ENCODE peak calls at places on chromosome 6, in five cellular contexts. M, G, A, U and W are unnamed samples.

GRCh38 chr6:3231213-3232016 is 4.0 kb upstream of the TUBB2B start:
- DNase-seq in U (peak), A (peak), G (no peak), M (peak), W (no peak)

GRCh38 chr6:93784794-93785757 is 365.7 kb upstream of the EPHA7 start:
- DNase-seq in U (no peak), G (no peak), A (no peak), M (no peak), W (no peak)

GRCh38 chr6:22925920-22926587 is 356.7 kb downstream of the HDGFL1 start:
- DNase-seq in A (no peak), G (no peak), M (no peak), U (no peak), W (no peak)

GRCh38 chr6:107230024-107230423 is 114.7 kb upstream of the BEND3 start:
- DNase-seq in M (no peak), G (no peak), A (no peak), U (no peak), W (no peak)

GRCh38 chr6:158070513-158070912 is 88.8 kb downstream of the SYNJ2 start:
- DNase-seq in A (no peak), G (no peak), U (no peak), M (no peak), W (no peak)

GRCh38 chr6:91149914-91150674 is 563.2 kb upstream of the MAP3K7 start:
- DNase-seq in A (no peak), M (no peak), G (no peak), U (no peak), W (no peak)

GRCh38 chr6:126824226-126824625 is 294.2 kb upstream of the RSPO3 start:
- DNase-seq in A (no peak), M (no peak), G (no peak), U (no peak), W (no peak)

GRCh38 chr6:127385668-127386385 is 42.4 kb upstream of the ECHDC1 start:
- DNase-seq in M (no peak), G (no peak), A (no peak), U (no peak), W (no peak)

GRCh38 chr6:35970181-35970580 is 49.3 kb upstream of the SRPK1 start:
- DNase-seq in G (no peak), M (no peak), A (no peak), U (peak), W (no peak)

GRCh38 chr6:169051371-169051770 is 202.3 kb downstream of the THBS2 start:
- DNase-seq in G (no peak), A (no peak), U (no peak), M (no peak), W (no peak)
- TF ChIP-seq CTCF in G (no peak), A (no peak), U (no peak), M (no peak), W (no peak)

GRCh38 chr6:11218077-11218392 is 14.4 kb downstream of the NEDD9 start:
- DNase-seq in M (no peak), A (no peak), G (no peak), U (no peak), W (no peak)

GRCh38 chr6:11221623-11222384 is 10.7 kb downstream of the NEDD9 start:
- DNase-seq in A (no peak), M (no peak), G (no peak), U (no peak), W (no peak)

GRCh38 chr6:11217360-11218076 is 14.9 kb downstream of the NEDD9 start:
- DNase-seq in A (no peak), M (no peak), G (no peak), U (no peak), W (no peak)

GRCh38 chr6:11218477-11218826 is 14.0 kb downstream of the NEDD9 start:
- DNase-seq in A (no peak), M (no peak), U (no peak), G (no peak), W (no peak)

DNA sequence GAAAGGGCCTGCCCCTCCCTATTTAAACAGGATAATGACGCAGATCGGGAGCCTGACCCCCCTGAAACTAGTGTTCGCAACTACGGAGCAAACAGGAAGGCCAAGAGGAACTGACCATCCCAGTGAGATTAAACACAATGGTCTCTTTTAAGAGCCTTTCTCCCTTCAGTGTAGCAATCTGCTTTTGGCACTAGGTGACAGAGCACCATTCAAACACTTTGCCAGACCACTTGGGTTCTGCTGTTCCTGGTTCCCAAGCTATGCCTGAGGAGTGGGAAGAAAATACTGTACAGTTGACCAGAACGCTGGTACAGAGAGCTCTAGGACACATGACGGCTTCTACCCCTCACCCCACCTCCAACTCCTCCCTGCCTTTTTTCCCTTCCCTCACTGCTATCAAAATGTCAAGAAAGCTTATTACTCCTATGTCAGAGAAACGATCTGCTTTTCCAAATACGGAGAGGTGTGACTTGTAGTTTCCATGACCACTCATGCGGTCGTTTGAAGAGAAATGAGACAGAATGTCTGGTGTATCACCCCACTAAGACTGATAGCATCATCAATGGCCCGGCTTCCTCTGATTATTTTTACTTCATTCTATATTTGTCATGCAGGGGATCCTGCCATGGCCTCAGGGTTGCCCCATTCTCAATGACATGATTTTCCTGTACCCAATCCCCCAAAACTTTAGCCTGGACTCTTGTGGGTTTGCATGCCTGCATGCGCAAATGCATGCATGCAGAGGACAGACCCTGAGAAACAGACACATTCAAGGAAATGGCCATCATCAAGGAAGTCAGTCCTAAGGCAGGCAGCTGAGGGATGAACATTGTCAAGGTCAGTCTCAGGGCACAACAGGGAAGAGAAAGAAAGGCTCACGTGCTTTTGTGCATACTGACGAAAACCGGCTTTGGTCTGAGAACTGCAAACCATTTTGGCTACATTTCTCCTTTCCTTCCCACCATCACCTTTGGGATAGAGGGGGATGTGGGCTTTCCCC is 13.3 kb downstream of the NEDD9 start:
- DNase-seq in A (peak), U (no peak), G (no peak), M (no peak), W (no peak)
- H3K4me2 ChIP-seq in A (peak), U (no peak), G (no peak), M (no peak), W (no peak)

DNA sequence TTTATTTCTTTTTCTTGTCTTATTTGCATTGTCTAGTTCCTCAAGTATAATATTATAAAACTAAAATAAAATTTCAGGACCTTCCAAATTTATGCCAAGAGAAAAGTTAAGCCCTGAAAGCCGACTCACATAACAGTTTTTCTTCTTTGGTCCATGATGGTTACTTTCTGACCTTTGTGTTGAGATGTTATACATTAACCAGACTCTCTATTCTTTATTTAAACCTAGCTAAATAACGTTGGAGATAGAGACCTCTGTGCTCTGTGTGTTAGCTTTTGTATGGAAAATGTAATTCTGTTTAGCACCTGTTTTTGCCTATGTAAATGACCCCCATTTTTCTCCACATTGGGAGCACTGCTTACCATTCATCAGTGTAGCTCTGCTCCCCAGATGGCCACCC is 352.4 kb downstream of the CD109 start:
- DNase-seq in U (no peak), A (no peak), M (no peak), G (no peak), W (no peak)
- TF ChIP-seq CTCF in U (no peak), A (no peak), M (no peak), G (no peak), W (no peak)

DNA sequence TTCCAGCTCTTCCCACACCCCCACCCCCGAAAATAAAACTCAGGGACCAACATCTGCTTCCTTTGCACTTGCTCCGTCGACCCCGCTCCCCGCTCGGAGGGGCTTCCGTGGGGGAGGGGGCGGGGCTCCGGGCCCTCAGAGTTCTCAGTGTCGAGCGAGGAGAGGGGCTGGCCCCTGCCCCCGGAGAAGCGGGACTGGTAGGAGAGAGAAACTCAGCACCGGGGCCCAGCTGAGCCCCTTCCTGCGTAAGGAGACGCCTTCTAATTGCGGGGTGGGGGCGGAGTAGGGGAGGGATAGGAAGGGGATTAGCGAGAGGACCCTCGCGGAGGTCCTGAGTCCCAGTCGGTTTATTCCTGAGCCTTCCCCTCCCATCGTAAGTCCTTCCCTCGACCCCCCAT is 22.3 kb upstream of the SLC22A7 start:
- DNase-seq in A (no peak), G (no peak), U (no peak), M (no peak), W (no peak)
- H3K4me2 ChIP-seq in A (peak), G (no peak), U (no peak), M (peak), W (no peak)

DNA sequence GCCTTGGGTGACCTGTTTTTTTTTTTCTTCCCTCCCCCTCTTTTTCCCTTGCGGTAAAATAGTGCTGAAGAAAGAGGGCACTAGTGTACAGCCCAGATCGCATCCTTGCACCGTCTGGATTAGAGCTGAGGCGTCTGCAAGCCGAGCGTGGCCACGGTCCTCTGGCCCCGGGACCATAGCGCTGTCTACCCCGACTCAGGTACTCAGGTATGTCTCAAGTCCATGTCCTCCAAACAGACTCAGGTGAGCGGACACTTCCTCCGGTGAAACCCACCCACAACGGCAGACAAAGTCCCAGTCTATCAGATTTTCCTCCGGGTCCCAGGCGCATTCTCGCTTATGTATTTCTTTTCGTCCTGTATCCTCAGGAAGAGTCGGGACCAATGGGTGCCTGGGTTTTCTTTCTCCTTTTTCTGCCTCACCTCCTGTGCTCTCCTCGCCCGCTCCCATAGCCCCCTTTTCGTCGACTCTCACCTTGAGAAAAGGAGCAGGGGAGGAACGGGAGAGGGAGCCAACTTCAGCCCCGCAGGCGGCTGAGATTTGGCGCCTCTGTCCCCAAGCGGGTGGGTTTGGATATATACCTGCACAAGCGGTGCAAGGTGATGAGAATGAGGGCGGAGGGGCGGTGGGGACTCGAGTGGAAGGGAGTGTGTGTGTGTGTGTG is 1.1 kb upstream of the GRM1 start:
- DNase-seq in A (no peak), M (peak), U (no peak), G (no peak), W (no peak)
- TF ChIP-seq CTCF in A (no peak), M (peak), U (no peak), G (no peak), W (no peak)

DNA sequence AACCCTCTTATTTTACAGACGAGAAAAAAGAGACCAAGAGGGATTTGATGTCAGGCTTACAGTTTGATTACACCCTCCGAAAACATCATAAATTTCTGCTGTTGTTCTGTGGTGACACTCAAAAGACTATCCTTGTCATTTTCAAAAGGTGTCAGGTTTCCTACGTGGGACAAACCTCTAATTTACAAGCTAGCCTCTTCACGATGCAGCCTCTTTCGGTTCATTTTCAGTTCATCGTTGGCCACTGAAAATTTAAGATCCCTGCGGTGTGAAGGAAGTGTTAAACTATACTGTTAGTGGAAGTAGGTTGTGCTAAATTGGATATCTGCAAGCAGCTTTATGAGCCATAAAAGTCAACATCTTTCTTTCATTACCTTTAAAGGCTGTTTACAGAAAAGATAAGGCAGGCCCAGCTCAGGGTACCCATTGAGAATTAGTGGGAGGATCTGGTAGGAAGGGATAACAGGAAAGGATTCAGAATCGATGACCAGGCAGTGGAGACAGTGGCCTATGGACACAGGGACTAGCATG is 329.2 kb upstream of the SOX4 start:
- DNase-seq in A (no peak), G (peak), M (no peak), U (no peak), W (no peak)
- H3K4me2 ChIP-seq in A (no peak), G (peak), M (no peak), U (no peak), W (peak)

GRCh38 chr6:113184291-113184690 is 672.9 kb upstream of the MARCKS start:
- DNase-seq in G (no peak), M (no peak), U (no peak), A (no peak), W (no peak)
- TF ChIP-seq CTCF in G (no peak), M (no peak), U (no peak), A (no peak), W (no peak)